ENCODE peak calls at places on chromosomes 2 and 18, in eight cellular contexts. R, E, N, K, O, T, A and X are unnamed samples.
A peak's percentile ranks its signal among the peaks of the same experiment; 100 is the strongest.

GRCh38 chr18:63848159-63848558 is 39.3 kb upstream of the SERPINB2 start:
- DNase-seq in R (no peak), E (no peak), N (peak; percentile 12), K (peak; percentile 15), O (peak; percentile 82), T (no peak), A (peak; percentile 32), X (no peak)

GRCh38 chr18:14767474-14767873 is 19.5 kb downstream of the ANKRD30B start:
- DNase-seq in R (no peak), E (no peak), N (no peak), K (no peak), O (no peak), T (no peak), A (no peak), X (no peak)

GRCh38 chr2:163213699-163214098 is 375.1 kb upstream of the KCNH7 start:
- DNase-seq in R (no peak), E (no peak), N (no peak), K (no peak), O (peak; percentile 77), T (no peak), A (peak; percentile 7), X (no peak)

GRCh38 chr2:70852824-70853223 is 17.2 kb upstream of the CD207 start:
- DNase-seq in R (no peak), E (no peak), N (no peak), K (no peak), O (no peak), T (no peak), A (no peak), X (no peak)

GRCh38 chr2:85648619-85649018 is 19.4 kb downstream of the SFTPB start:
- DNase-seq in R (no peak), E (no peak), N (peak; percentile 36), K (peak; percentile 41), O (peak; percentile 79), T (no peak), A (no peak), X (no peak)

GRCh38 chr2:233470839-233471238 is 95.7 kb downstream of the USP40 start:
- DNase-seq in R (no peak), E (no peak), N (no peak), K (no peak), O (no peak), T (peak; percentile 42), A (no peak), X (no peak)

GRCh38 chr2:96946060-96946459 is 40.3 kb downstream of the FAM178B start:
- DNase-seq in R (no peak), E (no peak), N (no peak), K (no peak), O (no peak), T (no peak), A (no peak), X (no peak)

GRCh38 chr2:150598383-150598782 is 110.9 kb upstream of the RND3 start:
- DNase-seq in R (no peak), E (no peak), N (no peak), K (no peak), O (no peak), T (peak; percentile 77), A (no peak), X (no peak)

GRCh38 chr2:70475266-70475665 is 78.4 kb downstream of the TGFA start:
- DNase-seq in R (no peak), E (no peak), N (no peak), K (no peak), O (no peak), T (no peak), A (no peak), X (no peak)

GRCh38 chr18:53753616-53754015 is 470.9 kb downstream of the MBD2 start:
- DNase-seq in R (no peak), E (no peak), N (no peak), K (no peak), O (no peak), T (no peak), A (no peak), X (no peak)

GRCh38 chr18:67217551-67218166 is 298.9 kb downstream of the DSEL start:
- DNase-seq in R (peak; percentile 45), E (peak; percentile 58), N (peak; percentile 65), K (peak; percentile 12), O (peak; percentile 77), T (no peak), A (peak; percentile 12), X (no peak)

GRCh38 chr18:66867653-66868052 is 263.8 kb upstream of the CDH19 start:
- DNase-seq in R (no peak), E (no peak), N (no peak), K (no peak), O (peak; percentile 28), T (no peak), A (peak; percentile 65), X (no peak)

GRCh38 chr2:127658146-127658545 is 12.2 kb downstream of the GPR17 start:
- DNase-seq in R (no peak), E (no peak), N (no peak), K (no peak), O (no peak), T (no peak), A (no peak), X (no peak)

GRCh38 chr2:187994464-187995331 is 297.0 kb upstream of the GULP1 start:
- DNase-seq in R (no peak), E (no peak), N (no peak), K (no peak), O (peak; percentile 10), T (peak; percentile 48), A (no peak), X (no peak)

GRCh38 chr18:9081940-9082339 is 20.6 kb upstream of the NDUFV2 start:
- DNase-seq in R (peak; percentile 35), E (no peak), N (no peak), K (no peak), O (no peak), T (peak; percentile 10), A (no peak), X (no peak)

GRCh38 chr18:54267688-54268087 is 1.6 kb upstream of the POLI start:
- DNase-seq in R (no peak), E (no peak), N (no peak), K (no peak), O (no peak), T (no peak), A (no peak), X (no peak)

GRCh38 chr2:40049782-40050181 is 270.7 kb upstream of the THUMPD2 start:
- DNase-seq in R (no peak), E (no peak), N (no peak), K (no peak), O (no peak), T (no peak), A (no peak), X (no peak)

GRCh38 chr2:1557467-1557820 is 144.2 kb downstream of the TPO start:
- DNase-seq in R (no peak), E (no peak), N (no peak), K (no peak), O (no peak), T (no peak), A (no peak), X (no peak)

GRCh38 chr2:229725716-229726346 is 11.5 kb upstream of the DNER start:
- DNase-seq in R (no peak), E (no peak), N (no peak), K (no peak), O (peak; percentile 98), T (no peak), A (peak; percentile 12), X (no peak)

GRCh38 chr2:166765141-166765540 is 123.1 kb upstream of the XIRP2 start:
- DNase-seq in R (no peak), E (no peak), N (no peak), K (no peak), O (no peak), T (no peak), A (no peak), X (no peak)